ENCODE peak calls at places on chromosomes 5 and 9, in six cellular contexts. D, J, L, S, W and O are unnamed samples. For H3K4me1, the result is how much of the 10 kb centered on the place peaks cover.

GRCh38 chr9:126498331-126498730 is 115.4 kb upstream of the LMX1B start:
- DNase-seq in D (no peak), J (no peak), L (no peak), S (no peak), W (peak), O (no peak)

GRCh38 chr9:119368681-119369581 is at the start of gene BRINP1:
- DNase-seq in D (peak), J (no peak), L (peak), S (peak), W (peak), O (no peak)

GRCh38 chr5:29833394-29833793 is 1360.1 kb upstream of the CDH6 start:
- DNase-seq in D (no peak), J (no peak), L (no peak), S (no peak), W (no peak), O (no peak)

GRCh38 chr5:136308396-136308795 is 56.9 kb downstream of the TRPC7 start:
- DNase-seq in D (peak), J (no peak), L (no peak), S (peak), W (no peak), O (no peak)

GRCh38 chr5:125457617-125458016 is 711.2 kb upstream of the ZNF608 start:
- DNase-seq in D (no peak), J (no peak), L (no peak), S (no peak), W (no peak), O (no peak)

GRCh38 chr9:132673355-132673754 is 3.1 kb downstream of the GTF3C4 start:
- DNase-seq in D (peak), J (no peak), L (no peak), S (peak), W (no peak), O (peak)

GRCh38 chr5:166123698-166124097 is 2167.7 kb upstream of the WWC1 start:
- DNase-seq in D (no peak), J (no peak), L (no peak), S (no peak), W (no peak), O (no peak)

GRCh38 chr5:156647034-156647451 is 203.1 kb upstream of the PPP1R2B start:
- DNase-seq in D (no peak), J (no peak), L (no peak), S (peak), W (no peak), O (no peak)

GRCh38 chr9:81592890-81593271 is 96.5 kb downstream of the TLE1 start:
- DNase-seq in D (no peak), J (no peak), L (no peak), S (no peak), W (peak), O (no peak)

GRCh38 chr9:38694676-38695075 is 25.3 kb downstream of the FAM240B start:
- DNase-seq in D (no peak), J (no peak), L (no peak), S (no peak), W (no peak), O (no peak)

GRCh38 chr9:38687992-38688391 is 31.9 kb downstream of the FAM240B start:
- DNase-seq in D (no peak), J (no peak), L (no peak), S (no peak), W (no peak), O (no peak)

GRCh38 chr9:38690574-38690973 is 29.4 kb downstream of the FAM240B start:
- DNase-seq in D (no peak), J (no peak), L (no peak), S (no peak), W (no peak), O (no peak)

GRCh38 chr9:38689678-38690077 is 30.3 kb downstream of the FAM240B start:
- DNase-seq in D (peak), J (no peak), L (no peak), S (peak), W (no peak), O (no peak)

DNA sequence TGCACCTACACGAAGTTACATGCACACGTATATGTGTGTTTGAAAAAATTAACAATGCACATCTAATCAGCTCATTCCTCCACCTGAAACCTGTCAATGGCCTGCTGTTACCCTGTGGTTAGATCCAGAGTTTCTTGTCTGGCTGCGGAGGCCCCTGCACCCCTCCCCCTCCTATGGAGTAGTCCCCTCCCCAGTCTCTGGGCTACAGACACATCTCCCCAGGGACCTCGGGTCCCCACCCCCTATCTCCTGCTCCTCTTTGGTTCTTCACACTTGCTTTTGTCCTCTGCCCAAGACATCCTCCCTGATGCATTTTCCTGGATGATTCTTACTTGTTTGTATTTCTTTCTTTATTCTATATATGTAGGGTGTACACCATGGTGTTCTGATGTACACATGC is 27.2 kb downstream of the FAM240B start:
- DNase-seq in D (no peak), J (no peak), L (no peak), S (no peak), W (no peak), O (no peak)
- H3K4me1 ChIP-seq in D (under half), J (under half), L (under half), S (under half), W (under half), O (under half)

GRCh38 chr5:149421372-149421685 is 42.2 kb upstream of the IL17B start:
- DNase-seq in D (no peak), J (no peak), L (no peak), S (no peak), W (no peak), O (no peak)

GRCh38 chr5:149420509-149421371 is 41.6 kb upstream of the IL17B start:
- DNase-seq in D (no peak), J (no peak), L (no peak), S (no peak), W (no peak), O (no peak)

GRCh38 chr5:149423287-149424268 is 44.5 kb upstream of the IL17B start:
- DNase-seq in D (peak), J (no peak), L (no peak), S (peak), W (peak), O (no peak)

GRCh38 chr5:149422429-149423286 is 43.6 kb upstream of the IL17B start:
- DNase-seq in D (peak), J (no peak), L (no peak), S (peak), W (peak), O (no peak)

GRCh38 chr5:149421834-149422233 is 42.7 kb upstream of the IL17B start:
- DNase-seq in D (no peak), J (no peak), L (no peak), S (peak), W (no peak), O (no peak)
- H3K4me1 ChIP-seq in D (under half), J (under half), L (half or more), S (half or more), W (half or more), O (under half)

DNA sequence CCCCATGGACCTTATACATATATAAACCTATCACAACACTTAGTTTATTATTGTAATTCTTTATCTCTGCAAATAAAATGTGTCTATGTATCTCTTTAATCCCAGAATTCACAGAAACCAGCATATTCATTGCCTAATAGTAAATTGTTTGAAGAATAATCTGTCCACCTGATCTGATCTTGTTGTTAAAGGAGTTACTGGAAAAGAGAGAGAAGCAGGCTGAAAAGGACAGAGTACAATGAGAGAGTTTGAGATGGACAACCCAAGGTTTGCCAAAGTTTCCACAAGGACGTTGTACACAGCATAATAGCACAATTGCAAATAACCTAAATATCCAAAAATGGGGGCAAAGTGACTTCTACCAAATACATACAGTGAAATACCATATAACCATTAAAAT is 23.8 kb downstream of the PLPP1 start:
- DNase-seq in D (no peak), J (no peak), L (no peak), S (no peak), W (no peak), O (no peak)
- H3K4me1 ChIP-seq in D (under half), J (under half), L (under half), S (under half), W (half or more), O (under half)

GRCh38 chr9:114419796-114420195 is 32.0 kb upstream of the AKNA start:
- DNase-seq in D (no peak), J (no peak), L (peak), S (no peak), W (no peak), O (no peak)
- H3K4me1 ChIP-seq in D (under half), J (under half), L (under half), S (under half), W (under half), O (under half)

DNA sequence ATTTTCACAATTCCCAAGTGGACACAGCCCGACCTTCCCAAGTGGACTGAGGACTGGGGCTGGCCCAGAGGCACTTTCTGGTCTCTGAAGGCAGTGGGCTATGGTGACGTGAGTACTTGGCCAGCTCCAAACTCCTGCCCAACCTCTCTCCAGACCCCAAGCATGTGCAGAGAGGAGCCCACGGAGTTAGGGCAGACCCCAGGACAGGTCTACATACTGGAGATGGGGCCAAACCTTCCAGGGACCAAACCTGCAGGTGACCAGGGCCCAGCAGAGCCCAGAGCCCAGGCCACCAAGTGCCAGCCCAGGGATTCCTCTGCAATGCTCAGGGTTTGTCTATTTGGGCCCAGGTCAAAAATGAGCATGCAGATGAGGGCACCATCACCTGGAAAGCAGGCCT is 15.3 kb downstream of the BRD3 start:
- DNase-seq in D (no peak), J (no peak), L (no peak), S (no peak), W (peak), O (no peak)
- H3K4me1 ChIP-seq in D (under half), J (under half), L (under half), S (under half), W (under half), O (under half)

GRCh38 chr9:136529516-136530471 is 16.1 kb downstream of the NOTCH1 start:
- DNase-seq in D (no peak), J (no peak), L (no peak), S (no peak), W (no peak), O (no peak)

GRCh38 chr9:136528716-136529341 is 17.0 kb downstream of the NOTCH1 start:
- DNase-seq in D (no peak), J (no peak), L (no peak), S (no peak), W (no peak), O (no peak)

GRCh38 chr9:136531186-136531903 is 14.5 kb downstream of the NOTCH1 start:
- DNase-seq in D (no peak), J (no peak), L (no peak), S (no peak), W (no peak), O (no peak)

GRCh38 chr9:136531904-136532798 is 13.7 kb downstream of the NOTCH1 start:
- DNase-seq in D (no peak), J (no peak), L (no peak), S (no peak), W (no peak), O (peak)

GRCh38 chr9:136530472-136531089 is 15.3 kb downstream of the NOTCH1 start:
- DNase-seq in D (no peak), J (no peak), L (no peak), S (no peak), W (no peak), O (no peak)
- H3K4me1 ChIP-seq in D (under half), J (under half), L (half or more), S (under half), W (half or more), O (under half)

GRCh38 chr5:95747041-95747679 is 16.0 kb downstream of the RHOBTB3 start:
- DNase-seq in D (no peak), J (no peak), L (no peak), S (no peak), W (no peak), O (no peak)

GRCh38 chr5:95743248-95743647 is 12.1 kb downstream of the RHOBTB3 start:
- DNase-seq in D (no peak), J (no peak), L (no peak), S (no peak), W (no peak), O (no peak)

GRCh38 chr5:95748133-95748532 is 17.0 kb downstream of the RHOBTB3 start:
- DNase-seq in D (no peak), J (no peak), L (no peak), S (no peak), W (no peak), O (no peak)

GRCh38 chr5:95743877-95744276 is 12.7 kb downstream of the RHOBTB3 start:
- DNase-seq in D (no peak), J (no peak), L (no peak), S (no peak), W (no peak), O (no peak)

GRCh38 chr5:95746194-95746593 is 15.1 kb downstream of the RHOBTB3 start:
- DNase-seq in D (no peak), J (no peak), L (no peak), S (no peak), W (no peak), O (no peak)
- H3K4me1 ChIP-seq in D (under half), J (under half), L (under half), S (under half), W (under half), O (under half)

GRCh38 chr5:14766591-14766990 is 102.1 kb downstream of the OTULIN start:
- DNase-seq in D (no peak), J (no peak), L (no peak), S (no peak), W (no peak), O (no peak)

GRCh38 chr5:14760548-14761002 is 96.1 kb downstream of the OTULIN start:
- DNase-seq in D (no peak), J (no peak), L (no peak), S (no peak), W (no peak), O (no peak)

GRCh38 chr5:14757853-14758252 is 93.3 kb downstream of the OTULIN start:
- DNase-seq in D (no peak), J (no peak), L (no peak), S (no peak), W (no peak), O (no peak)

GRCh38 chr5:14759744-14760547 is 95.4 kb downstream of the OTULIN start:
- DNase-seq in D (no peak), J (no peak), L (no peak), S (no peak), W (no peak), O (no peak)

DNA sequence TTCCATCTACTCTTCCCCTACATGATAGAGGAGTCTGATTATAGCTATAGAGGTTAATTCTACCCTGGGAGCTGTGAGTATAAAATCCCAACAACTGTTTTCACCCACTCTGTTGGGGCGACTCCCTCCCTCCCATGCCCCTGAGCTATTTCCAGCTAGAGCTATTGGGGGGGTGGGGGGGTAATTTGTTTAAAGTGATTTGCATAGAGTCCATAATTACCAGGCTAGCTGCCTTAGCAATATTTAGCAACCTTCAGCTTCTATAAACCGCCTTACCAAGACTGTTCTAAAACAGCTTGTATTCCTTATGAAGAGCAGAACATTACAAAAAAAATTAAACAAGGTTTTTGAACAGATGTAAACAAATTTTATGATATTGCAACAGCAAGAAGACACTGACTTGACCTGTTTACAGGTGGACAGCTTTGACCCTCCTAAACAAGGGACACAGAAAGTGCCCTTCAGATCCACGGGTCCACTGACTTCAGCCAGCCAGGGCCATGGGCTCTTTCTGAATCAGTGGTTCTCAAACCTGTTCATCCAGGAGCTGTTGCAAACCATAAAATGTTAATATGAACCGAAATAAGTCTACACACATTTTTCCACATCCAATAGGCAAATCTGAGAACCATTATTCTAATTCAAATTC is 98.2 kb downstream of the OTULIN start:
- DNase-seq in D (no peak), J (no peak), L (no peak), S (no peak), W (no peak), O (no peak)
- H3K4me1 ChIP-seq in D (under half), J (under half), L (under half), S (under half), W (under half), O (under half)